ENCODE peak calls at places on chromosome 9, in seven cellular contexts. X is transverse colon, W is OCI-LY7, M is astrocyte of the cerebellum, F is A549, R is GM23338, P is BE2C. J is an unnamed sample.

GRCh38 chr9:134173127-134174072 is 9.0 kb upstream of the RNU6ATAC start:
- DNase-seq in R (no peak), W (no peak), X (no peak), M (no peak), P (no peak), F (no peak), J (no peak)

GRCh38 chr9:107807183-107807582 is 317.6 kb upstream of the KLF4 start:
- DNase-seq in F (peak), R (no peak), M (no peak), X (no peak), P (no peak), W (no peak), J (peak)

GRCh38 chr9:115292584-115293271 is 174.8 kb upstream of the TNC start:
- DNase-seq in W (no peak), F (no peak), X (no peak), R (no peak), M (no peak), P (no peak), J (peak)

GRCh38 chr9:114054191-114054690 is 23.9 kb downstream of the AMBP start:
- DNase-seq in M (no peak), X (no peak), W (no peak), F (no peak), R (no peak), P (no peak), J (no peak)

GRCh38 chr9:84773023-84773422 is 103.5 kb downstream of the NTRK2 start:
- DNase-seq in X (no peak), F (no peak), W (no peak), P (no peak), M (no peak), R (no peak), J (no peak)

GRCh38 chr9:82757921-82758320 is 305.0 kb downstream of the RASEF start:
- DNase-seq in R (no peak), W (no peak), X (no peak), M (no peak), P (no peak), F (no peak), J (no peak)

GRCh38 chr9:15501179-15501578 is 9.6 kb downstream of the PSIP1 start:
- DNase-seq in R (no peak), P (no peak), W (no peak), M (no peak), F (no peak), X (no peak), J (peak)

GRCh38 chr9:129894106-129894823 is 59.0 kb downstream of the USP20 start:
- DNase-seq in F (no peak), P (no peak), X (no peak), R (no peak), W (no peak), M (no peak), J (no peak)

GRCh38 chr9:127568971-127569818 is 42.9 kb upstream of the STXBP1 start:
- DNase-seq in F (peak), P (peak), W (peak), R (peak), M (peak), X (peak), J (peak)

GRCh38 chr9:8284835-8285234 is 485.3 kb upstream of the DMAC1 start:
- DNase-seq in W (no peak), X (no peak), F (no peak), M (no peak), R (no peak), P (no peak), J (no peak)

GRCh38 chr9:35801328-35802128 is 10.1 kb downstream of the NPR2 start:
- DNase-seq in R (no peak), W (no peak), X (no peak), F (no peak), M (no peak), P (no peak), J (no peak)

GRCh38 chr9:21579209-21579608 is 97.1 kb upstream of the IFNE start:
- DNase-seq in F (peak), X (no peak), R (no peak), M (no peak), P (no peak), W (no peak), J (no peak)

GRCh38 chr9:135053133-135053532 is 34.3 kb upstream of the OLFM1 start:
- DNase-seq in M (no peak), P (no peak), F (no peak), X (no peak), R (no peak), W (peak), J (no peak)

GRCh38 chr9:134293576-134294227 is 32.6 kb upstream of the RXRA start:
- DNase-seq in R (no peak), P (peak), W (no peak), F (no peak), X (no peak), M (no peak), J (peak)

GRCh38 chr9:24381205-24381604 is 164.5 kb downstream of the IZUMO3 start:
- DNase-seq in R (no peak), X (no peak), W (no peak), P (no peak), M (no peak), F (no peak), J (no peak)

GRCh38 chr9:35962126-35962906 is 4.4 kb upstream of the OR2S2 start:
- DNase-seq in W (no peak), P (peak), M (peak), R (peak), F (no peak), X (peak), J (peak)

GRCh38 chr9:3008091-3008490 is 164.2 kb upstream of the PUM3 start:
- DNase-seq in X (no peak), P (no peak), M (no peak), F (no peak), W (no peak), R (peak), J (no peak)

GRCh38 chr9:37575511-37575914 is 667 bp downstream of the FBXO10 start:
- DNase-seq in F (no peak), R (peak), P (no peak), X (peak), W (peak), M (no peak), J (no peak)

GRCh38 chr9:93207326-93207814 is 23.4 kb downstream of the WNK2 start:
- DNase-seq in X (no peak), W (no peak), R (no peak), F (no peak), P (peak), M (peak), J (peak)

GRCh38 chr9:116389546-116390305 is 236.1 kb downstream of the PAPPA start:
- DNase-seq in P (no peak), R (no peak), M (no peak), F (no peak), X (no peak), W (no peak), J (no peak)

GRCh38 chr9:123131258-123131657 is 97.8 kb downstream of the GPR21 start:
- DNase-seq in R (peak), W (no peak), P (no peak), F (no peak), M (peak), X (no peak), J (peak)

GRCh38 chr9:693460-694390 is 147.8 kb upstream of the DMRT1 start:
- DNase-seq in F (no peak), X (peak), P (no peak), M (peak), W (no peak), R (peak), J (peak)

GRCh38 chr9:89204811-89205210 is 26.2 kb upstream of the SHC3 start:
- DNase-seq in M (no peak), P (no peak), R (no peak), W (no peak), F (no peak), X (no peak), J (no peak)

GRCh38 chr9:35842020-35842745 is 13.2 kb downstream of the TMEM8B start:
- DNase-seq in F (no peak), W (no peak), P (no peak), X (no peak), R (no peak), M (no peak), J (peak)

GRCh38 chr9:20466328-20467008 is 155.8 kb downstream of the MLLT3 start:
- DNase-seq in R (no peak), W (no peak), X (no peak), P (no peak), F (no peak), M (no peak), J (no peak)

GRCh38 chr9:133994359-133995011 is 2.4 kb upstream of the VAV2 start:
- DNase-seq in X (peak), F (peak), M (no peak), P (peak), R (peak), W (peak), J (peak)

DNA sequence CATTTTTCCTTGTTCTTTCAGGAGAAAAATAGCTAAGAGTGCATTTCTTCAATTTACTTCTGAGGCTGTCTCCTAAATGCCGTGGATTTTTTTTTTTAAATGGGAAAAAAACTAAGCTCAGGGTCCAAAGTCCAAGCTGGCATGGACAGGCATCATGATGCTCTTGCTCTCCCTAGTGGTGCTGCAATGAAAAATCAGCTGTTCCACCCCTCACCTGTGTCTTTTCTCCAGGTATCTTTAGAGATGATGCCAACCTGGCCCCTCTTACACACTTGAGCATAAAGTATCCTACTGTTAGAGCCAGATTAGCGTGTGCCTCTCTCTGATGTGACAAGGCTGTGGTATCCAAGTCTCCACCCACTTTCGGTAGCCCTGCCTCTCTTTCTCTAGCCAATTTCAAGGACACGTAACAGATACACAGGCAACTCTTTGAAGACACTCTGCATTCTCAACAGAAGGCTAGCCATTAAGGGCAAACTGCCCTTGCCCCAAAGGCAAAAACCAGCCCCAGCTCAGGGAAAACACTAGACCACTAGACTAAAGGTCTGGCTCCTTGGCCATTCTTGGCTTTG is 208.8 kb downstream of the SAXO1 start:
- DNase-seq in W (no peak), M (no peak), P (no peak), F (peak), X (peak), R (peak), J (no peak)
- TF ChIP-seq CTCF in W (no peak), M (peak), P (peak), F (peak), X (peak), R (peak), J (peak)

DNA sequence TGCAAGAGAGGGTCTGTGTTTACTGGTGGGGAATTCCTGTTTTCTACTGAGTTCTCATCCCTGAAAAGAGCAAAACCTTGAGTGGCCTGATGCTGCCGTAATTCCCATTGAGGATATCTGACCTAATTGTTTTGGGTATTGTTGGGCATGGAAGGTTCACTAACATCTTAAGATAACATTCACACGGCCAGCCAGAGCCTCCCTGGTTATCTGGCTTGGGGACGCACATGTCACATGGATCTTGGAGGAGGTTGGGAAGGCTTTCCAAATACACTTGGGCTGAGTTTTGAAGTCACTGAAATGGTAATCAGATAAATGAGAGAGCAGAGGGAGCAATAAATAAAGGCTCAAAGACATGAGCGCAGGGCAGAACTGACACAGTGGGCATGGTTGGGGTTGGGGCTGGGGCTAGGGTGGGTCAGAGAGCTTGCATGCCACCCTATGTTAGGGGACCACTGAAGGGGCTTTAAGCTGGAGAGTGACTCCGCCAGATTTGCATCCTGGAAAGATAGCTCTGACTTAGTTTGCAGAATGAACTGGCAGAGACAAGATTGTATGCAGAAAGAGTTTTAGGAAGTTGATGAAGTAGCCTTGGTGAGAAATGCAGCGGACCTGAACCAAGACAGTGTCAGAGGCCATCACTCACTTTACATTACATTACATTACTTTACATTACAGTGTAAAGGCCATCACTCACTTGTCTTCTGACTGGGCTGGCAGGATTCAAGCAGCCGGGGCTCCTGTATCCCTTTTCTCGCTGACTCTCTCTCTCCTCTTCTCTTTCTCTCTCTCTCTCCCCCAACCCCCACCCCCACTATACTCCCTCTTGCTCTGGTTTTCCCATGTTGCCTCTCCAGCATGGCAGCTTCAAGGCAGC is 24.2 kb downstream of the SLC1A1 start:
- DNase-seq in X (no peak), F (no peak), W (no peak), M (no peak), P (no peak), R (peak), J (no peak)
- H3K4me3 ChIP-seq in X (no peak), F (no peak), W (no peak), M (no peak), P (no peak), R (no peak), J (no peak)

DNA sequence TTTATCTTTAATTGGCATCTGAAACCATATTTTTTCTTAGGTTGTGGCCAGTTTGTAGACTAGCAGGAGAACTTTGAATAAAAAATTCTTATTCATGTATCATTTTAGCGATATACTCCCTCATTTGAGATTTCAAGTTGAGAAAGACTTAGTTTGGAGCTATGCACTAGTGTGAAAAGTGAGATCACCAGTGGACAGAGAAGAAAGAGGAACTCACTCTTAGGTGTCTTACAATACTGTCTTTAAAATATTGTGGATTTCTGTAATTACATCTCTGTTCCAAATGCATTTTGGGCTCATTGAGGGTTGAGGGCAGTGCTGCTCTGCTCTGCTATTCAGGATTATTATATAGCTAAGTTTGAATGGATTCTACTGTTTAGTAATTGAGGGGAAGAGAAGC is 54.7 kb downstream of the NAA35 start:
- DNase-seq in R (no peak), W (no peak), F (no peak), P (no peak), M (no peak), X (no peak), J (no peak)
- TF ChIP-seq CTCF in R (no peak), W (no peak), F (no peak), P (no peak), M (no peak), X (no peak), J (no peak)

DNA sequence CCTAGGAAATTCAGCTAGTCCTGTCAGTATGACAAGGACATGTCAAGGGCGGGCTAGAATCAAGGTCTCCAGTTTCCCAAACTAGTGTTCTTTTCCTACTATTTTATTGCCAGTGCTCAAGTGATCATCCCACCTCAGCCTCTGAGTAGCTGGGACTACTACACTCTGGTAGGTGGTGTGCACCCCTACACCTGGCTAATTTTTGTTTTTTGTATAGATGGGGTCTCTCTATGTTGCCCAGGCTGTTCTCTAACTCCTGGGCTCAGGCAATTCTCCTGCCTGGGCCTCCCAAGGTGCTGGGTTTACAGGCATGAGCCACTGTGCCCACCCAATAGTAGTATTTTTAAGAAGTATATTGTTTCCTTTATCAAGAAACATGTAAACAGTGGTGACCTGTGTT is 54.0 kb downstream of the C9orf85 start:
- DNase-seq in W (no peak), R (no peak), X (no peak), M (no peak), P (no peak), F (no peak), J (no peak)
- H3K4me3 ChIP-seq in W (no peak), R (no peak), X (no peak), M (no peak), P (no peak), F (no peak), J (no peak)

DNA sequence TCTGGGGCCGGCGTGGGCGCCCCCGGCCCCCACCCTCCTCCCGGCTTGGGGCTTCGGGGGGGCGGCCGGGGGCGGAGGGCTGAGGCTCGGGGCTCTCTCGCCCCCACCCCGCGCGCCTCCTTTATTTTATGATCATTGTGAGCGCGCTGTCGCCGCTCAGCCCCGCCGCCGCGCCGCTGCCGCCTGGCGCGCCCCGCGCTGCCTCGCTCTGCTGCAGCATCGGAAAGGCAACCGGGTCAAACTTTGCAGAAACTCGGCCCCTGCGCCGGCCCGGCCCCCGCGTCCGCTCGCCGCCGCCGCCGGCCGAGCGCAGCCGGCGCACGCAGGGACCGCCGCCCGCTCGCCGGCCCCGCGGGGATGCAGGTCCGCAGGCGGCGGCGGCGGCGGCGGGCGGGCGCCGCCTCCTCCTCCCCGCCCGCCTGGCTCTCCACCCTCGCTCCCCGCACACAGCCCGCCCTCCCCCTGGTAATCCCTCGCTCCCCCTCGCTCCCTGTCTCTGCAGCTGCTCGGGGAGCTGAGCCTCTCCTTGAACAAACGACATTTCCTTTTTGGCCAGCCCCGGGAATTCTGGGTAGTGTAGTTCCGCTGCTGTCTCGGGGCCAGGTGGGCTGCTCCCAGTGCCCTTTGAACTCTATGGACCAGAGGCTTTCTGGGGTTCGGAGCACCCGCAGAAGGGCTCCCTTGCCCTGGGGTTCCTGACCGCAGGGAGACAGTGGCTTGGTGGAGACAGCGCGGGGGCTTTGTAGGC is 1.5 kb upstream of the FAM78A start:
- DNase-seq in M (peak), P (peak), F (peak), W (peak), R (peak), X (peak), J (peak)
- TF ChIP-seq CTCF in M (no peak), P (no peak), F (no peak), W (peak), R (no peak), X (no peak), J (no peak)

DNA sequence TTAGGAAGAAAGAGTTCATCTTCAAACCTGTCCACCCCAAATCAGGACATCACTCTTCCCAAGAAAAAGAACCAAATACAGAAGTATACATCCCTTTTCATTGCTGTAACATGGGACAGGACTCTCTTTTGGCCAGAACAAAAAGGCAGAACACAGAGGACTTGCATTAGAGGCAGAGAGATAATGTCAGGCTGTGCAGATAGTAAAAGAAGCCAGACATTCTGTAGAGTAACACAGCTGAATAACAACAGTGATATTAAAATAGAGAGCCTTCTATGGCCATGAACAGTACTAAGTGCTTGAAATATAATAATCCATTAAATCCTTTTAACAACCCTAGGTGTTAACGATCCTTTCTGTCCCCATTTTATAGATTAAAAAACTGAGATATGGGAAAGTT is 437.2 kb downstream of the NFIB start:
- DNase-seq in R (no peak), P (no peak), F (no peak), X (no peak), M (no peak), W (no peak), J (no peak)
- H3K4me3 ChIP-seq in R (no peak), P (no peak), F (no peak), X (no peak), M (no peak), W (no peak), J (no peak)

GRCh38 chr9:33860200-33860871 is 43.4 kb downstream of the UBE2R2 start:
- DNase-seq in P (no peak), F (no peak), W (no peak), R (peak), M (no peak), X (no peak), J (no peak)
- TF ChIP-seq CTCF in P (peak), F (no peak), W (peak), R (peak), M (no peak), X (peak), J (peak)

GRCh38 chr9:78295177-78295575 is 1.7 kb upstream of the PSAT1 start:
- DNase-seq in R (peak), M (no peak), W (no peak), P (no peak), X (no peak), F (no peak), J (no peak)

GRCh38 chr9:78297672-78297961 is 692 bp downstream of the PSAT1 start:
- DNase-seq in F (peak), M (no peak), W (no peak), X (no peak), P (no peak), R (no peak), J (peak)

GRCh38 chr9:78296893-78297671 is at the start of gene PSAT1:
- DNase-seq in F (peak), P (peak), R (peak), W (peak), X (peak), M (peak), J (peak)

GRCh38 chr9:78295731-78296130 is 1.2 kb upstream of the PSAT1 start:
- DNase-seq in W (no peak), F (no peak), R (no peak), X (no peak), P (no peak), M (no peak), J (peak)

GRCh38 chr9:78296208-78296892 is 575 bp upstream of the PSAT1 start:
- DNase-seq in W (peak), R (peak), P (peak), F (peak), X (peak), M (peak), J (peak)
- H3K4me3 ChIP-seq in W (peak), R (peak), P (peak), F (peak), X (peak), M (peak), J (peak)

J was measured in fibroblast of mammary gland.